ENCODE peak calls at places on chromosomes 4 and X, in four cellular contexts. One of them, this sample, is unnamed.

GRCh38 chr4:52102587-52102986 is 51.5 kb downstream of the SPATA18 start:
- DNase-seq in lung: no peak
- DNase-seq in NCI-H1105: no peak
- DNase-seq in AG04449: no peak
- DNase-seq in this sample: no peak

GRCh38 chr4:150082241-150082640 is 4.0 kb downstream of the DCLK2 start:
- DNase-seq in NCI-H1105: no peak
- DNase-seq in AG04449: no peak
- DNase-seq in lung: no peak
- DNase-seq in this sample: no peak

GRCh38 chrX:12721042-12721441 is 70.2 kb upstream of the PRPS2 start:
- DNase-seq in lung: no peak
- DNase-seq in AG04449: no peak
- DNase-seq in NCI-H1105: no peak
- DNase-seq in this sample: peak; percentile 3

GRCh38 chr4:82988323-82988832 is 22.2 kb downstream of the LIN54 start:
- DNase-seq in lung: no peak
- DNase-seq in AG04449: peak; percentile 66
- DNase-seq in NCI-H1105: no peak
- DNase-seq in this sample: no peak

GRCh38 chr4:109072595-109072994 is 229.9 kb downstream of the COL25A1 start:
- DNase-seq in NCI-H1105: no peak
- DNase-seq in lung: no peak
- DNase-seq in AG04449: peak; percentile 62
- DNase-seq in this sample: no peak

GRCh38 chr4:57053508-57053907 is 56.7 kb downstream of the IGFBP7 start:
- DNase-seq in AG04449: no peak
- DNase-seq in NCI-H1105: no peak
- DNase-seq in lung: no peak
- DNase-seq in this sample: peak; percentile 54

GRCh38 chr4:16860506-16860905 is 37.9 kb downstream of the LDB2 start:
- DNase-seq in NCI-H1105: no peak
- DNase-seq in AG04449: peak; percentile 91
- DNase-seq in lung: no peak
- DNase-seq in this sample: no peak

GRCh38 chrX:48003367-48003757 is 427 bp downstream of the ZNF182 start:
- DNase-seq in AG04449: no peak
- DNase-seq in lung: no peak
- DNase-seq in NCI-H1105: no peak
- DNase-seq in this sample: no peak

GRCh38 chr4:21656832-21657231 is 291.7 kb downstream of the KCNIP4 start:
- DNase-seq in NCI-H1105: no peak
- DNase-seq in lung: no peak
- DNase-seq in AG04449: no peak
- DNase-seq in this sample: peak; percentile 14

GRCh38 chr4:153023692-153024394 is 87.7 kb downstream of the FHDC1 start:
- DNase-seq in NCI-H1105: no peak
- DNase-seq in lung: no peak
- DNase-seq in AG04449: no peak
- DNase-seq in this sample: no peak

GRCh38 chr4:108690738-108691137 is 40.3 kb downstream of the OSTC start:
- DNase-seq in NCI-H1105: no peak
- DNase-seq in lung: no peak
- DNase-seq in AG04449: no peak
- DNase-seq in this sample: no peak

GRCh38 chr4:171979461-171979860 is 166.3 kb downstream of the GALNTL6 start:
- DNase-seq in AG04449: no peak
- DNase-seq in NCI-H1105: no peak
- DNase-seq in lung: no peak
- DNase-seq in this sample: no peak

GRCh38 chr4:146407669-146408084 is 114.1 kb downstream of the SLC10A7 start:
- DNase-seq in NCI-H1105: no peak
- DNase-seq in lung: no peak
- DNase-seq in AG04449: no peak
- DNase-seq in this sample: peak; percentile 4

GRCh38 chr4:52234539-52235174 is 183.6 kb downstream of the SPATA18 start:
- DNase-seq in AG04449: peak; percentile 14
- DNase-seq in NCI-H1105: no peak
- DNase-seq in lung: no peak
- DNase-seq in this sample: no peak

GRCh38 chr4:7942019-7942556 is 2.4 kb upstream of the AFAP1 start:
- DNase-seq in AG04449: no peak
- DNase-seq in lung: no peak
- DNase-seq in NCI-H1105: no peak
- DNase-seq in this sample: no peak

GRCh38 chrX:153981771-153982533 is 9.4 kb downstream of the TMEM187 start:
- DNase-seq in lung: no peak
- DNase-seq in AG04449: no peak
- DNase-seq in NCI-H1105: no peak
- DNase-seq in this sample: no peak

GRCh38 chr4:175385797-175386196 is 426.3 kb downstream of the GPM6A start:
- DNase-seq in NCI-H1105: no peak
- DNase-seq in lung: no peak
- DNase-seq in AG04449: no peak
- DNase-seq in this sample: no peak

GRCh38 chr4:40546506-40546905 is 83.2 kb downstream of the RBM47 start:
- DNase-seq in AG04449: no peak
- DNase-seq in NCI-H1105: no peak
- DNase-seq in lung: no peak
- DNase-seq in this sample: no peak

GRCh38 chr4:76179398-76180318 is 31.5 kb upstream of the NUP54 start:
- DNase-seq in AG04449: no peak
- DNase-seq in lung: peak; percentile 85
- DNase-seq in NCI-H1105: peak; percentile 52
- DNase-seq in this sample: peak; percentile 56

GRCh38 chr4:3524920-3525319 is 7.3 kb downstream of the LRPAP1 start:
- DNase-seq in NCI-H1105: no peak
- DNase-seq in AG04449: no peak
- DNase-seq in lung: no peak
- DNase-seq in this sample: no peak

GRCh38 chrX:118824173-118824782 is 654 bp downstream of the ZCCHC12 start:
- DNase-seq in lung: no peak
- DNase-seq in AG04449: no peak
- DNase-seq in NCI-H1105: no peak
- DNase-seq in this sample: no peak

GRCh38 chrX:49915352-49916222 is 6.8 kb upstream of the CLCN5 start:
- DNase-seq in lung: peak; percentile 34
- DNase-seq in NCI-H1105: peak; percentile 1
- DNase-seq in AG04449: no peak
- DNase-seq in this sample: peak; percentile 22

GRCh38 chrX:110001702-110002299 is 1.1 kb upstream of the TMEM164 start:
- DNase-seq in NCI-H1105: no peak
- DNase-seq in AG04449: no peak
- DNase-seq in lung: no peak
- DNase-seq in this sample: no peak

GRCh38 chr4:80918004-80918403 is 112.5 kb upstream of the BMP3 start:
- DNase-seq in lung: no peak
- DNase-seq in AG04449: no peak
- DNase-seq in NCI-H1105: no peak
- DNase-seq in this sample: no peak

GRCh38 chrX:51894697-51895336 is 1.4 kb downstream of the MAGED1 start:
- DNase-seq in NCI-H1105: peak; percentile 38
- DNase-seq in lung: no peak
- DNase-seq in AG04449: no peak
- DNase-seq in this sample: peak; percentile 6

GRCh38 chrX:111124418-111124817 is 28.4 kb downstream of the PAK3 start:
- DNase-seq in NCI-H1105: no peak
- DNase-seq in lung: no peak
- DNase-seq in AG04449: no peak
- DNase-seq in this sample: no peak

GRCh38 chr4:110010797-110011196 is 98.1 kb downstream of the EGF start:
- DNase-seq in AG04449: no peak
- DNase-seq in lung: no peak
- DNase-seq in NCI-H1105: no peak
- DNase-seq in this sample: no peak

GRCh38 chr4:91837608-91838029 is 466.1 kb upstream of the GRID2 start:
- DNase-seq in lung: no peak
- DNase-seq in AG04449: no peak
- DNase-seq in NCI-H1105: no peak
- DNase-seq in this sample: no peak

GRCh38 chr4:94395541-94395940 is 52.9 kb upstream of the HPGDS start:
- DNase-seq in NCI-H1105: no peak
- DNase-seq in AG04449: no peak
- DNase-seq in lung: no peak
- DNase-seq in this sample: no peak

GRCh38 chr4:6225469-6225868 is 25.1 kb upstream of the JAKMIP1 start:
- DNase-seq in lung: no peak
- DNase-seq in AG04449: no peak
- DNase-seq in NCI-H1105: no peak
- DNase-seq in this sample: peak; percentile 29

GRCh38 chrX:40474205-40474626 is 106.6 kb upstream of the ATP6AP2 start:
- DNase-seq in lung: peak; percentile 54
- DNase-seq in AG04449: no peak
- DNase-seq in NCI-H1105: no peak
- DNase-seq in this sample: peak; percentile 42

GRCh38 chr4:83356899-83357661 is 22.4 kb upstream of the HPSE start:
- DNase-seq in NCI-H1105: no peak
- DNase-seq in lung: no peak
- DNase-seq in AG04449: peak; percentile 70
- DNase-seq in this sample: peak; percentile 65

GRCh38 chrX:39877919-39878318 is 219.8 kb downstream of the BCOR start:
- DNase-seq in NCI-H1105: no peak
- DNase-seq in AG04449: no peak
- DNase-seq in lung: no peak
- DNase-seq in this sample: no peak

GRCh38 chrX:67543818-67544217 is at the start of gene AR:
- DNase-seq in AG04449: no peak
- DNase-seq in NCI-H1105: no peak
- DNase-seq in lung: peak; percentile 55
- DNase-seq in this sample: no peak

GRCh38 chr4:174646326-174646725 is 124.0 kb upstream of the HPGD start:
- DNase-seq in NCI-H1105: no peak
- DNase-seq in lung: no peak
- DNase-seq in AG04449: no peak
- DNase-seq in this sample: no peak

GRCh38 chr4:110480031-110480549 is 4.1 kb downstream of the ENPEP start:
- DNase-seq in lung: no peak
- DNase-seq in NCI-H1105: no peak
- DNase-seq in AG04449: peak; percentile 99
- DNase-seq in this sample: peak; percentile 33

GRCh38 chr4:81802308-81802846 is 330.7 kb upstream of the RASGEF1B start:
- DNase-seq in NCI-H1105: no peak
- DNase-seq in lung: no peak
- DNase-seq in AG04449: no peak
- DNase-seq in this sample: no peak

GRCh38 chr4:117823388-117823787 is 210.9 kb upstream of the NDST3 start:
- DNase-seq in NCI-H1105: no peak
- DNase-seq in AG04449: no peak
- DNase-seq in lung: no peak
- DNase-seq in this sample: no peak